ENCODE peak calls at places on chromosomes 7 and 10, in six cellular contexts. Z is astrocyte of the spinal cord, P is stomach, B is mucosa of descending colon, Y is tibial artery, M is heart right ventricle. E is an unnamed sample.

GRCh38 chr7:94080551-94080950 is 76.4 kb upstream of the BET1 start:
- DNase-seq in Z (no peak), M (no peak), P (no peak), B (no peak), Y (no peak), E (no peak)

GRCh38 chr10:133276435-133277201 is at the start of gene ADAM8:
- DNase-seq in M (no peak), Y (no peak), B (peak), P (peak), Z (no peak), E (no peak)

GRCh38 chr10:101766753-101767599 is 8.9 kb downstream of the FGF8 start:
- DNase-seq in M (no peak), B (no peak), P (no peak), Y (no peak), Z (no peak), E (no peak)

GRCh38 chr7:129788993-129789392 is 163.8 kb downstream of the UBE2H start:
- DNase-seq in P (no peak), Y (no peak), M (no peak), B (no peak), Z (no peak), E (no peak)

GRCh38 chr7:13742719-13743640 is 246.5 kb downstream of the ETV1 start:
- DNase-seq in B (no peak), M (peak), Z (peak), Y (no peak), P (peak), E (peak)

GRCh38 chr10:27482984-27483956 is 20.8 kb upstream of the RAB18 start:
- DNase-seq in P (no peak), B (no peak), Y (no peak), Z (peak), M (no peak), E (peak)

GRCh38 chr10:61757525-61758397 is 95.0 kb downstream of the CABCOCO1 start:
- DNase-seq in Y (peak), B (no peak), M (no peak), P (no peak), Z (peak), E (peak)

GRCh38 chr10:26436848-26437247 is 1.3 kb upstream of the APBB1IP start:
- DNase-seq in Z (no peak), B (no peak), M (no peak), P (no peak), Y (no peak), E (no peak)

GRCh38 chr7:84110400-84110799 is 84.2 kb downstream of the SEMA3A start:
- DNase-seq in Z (no peak), M (no peak), Y (no peak), B (no peak), P (no peak), E (no peak)

GRCh38 chr10:117546020-117546629 is 3.6 kb downstream of the EMX2 start:
- DNase-seq in P (no peak), B (no peak), M (no peak), Y (no peak), Z (no peak), E (no peak)

GRCh38 chr7:1040790-1041189 is 3.6 kb upstream of the GPR146 start:
- DNase-seq in P (no peak), Y (no peak), M (no peak), Z (peak), B (peak), E (peak)

GRCh38 chr7:90262438-90262837 is 17.5 kb downstream of the CFAP69 start:
- DNase-seq in P (no peak), B (no peak), Y (no peak), Z (peak), M (no peak), E (peak)

GRCh38 chr10:3995302-3996210 is 210.5 kb upstream of the KLF6 start:
- DNase-seq in Y (no peak), M (no peak), Z (peak), B (no peak), P (no peak), E (peak)

GRCh38 chr7:100493476-100494264 is 9.9 kb downstream of the NYAP1 start:
- DNase-seq in P (peak), Z (peak), Y (no peak), B (peak), M (no peak), E (no peak)

GRCh38 chr7:100472854-100473499 is 6.0 kb downstream of the TSC22D4 start:
- DNase-seq in P (no peak), M (peak), B (no peak), Y (peak), Z (no peak), E (no peak)

GRCh38 chr10:31426425-31426824 is 107.4 kb downstream of the ZEB1 start:
- DNase-seq in M (peak), Z (peak), B (no peak), P (no peak), Y (no peak), E (peak)

GRCh38 chr10:26486304-26486703 is 48.2 kb downstream of the APBB1IP start:
- DNase-seq in B (no peak), Y (peak), M (peak), Z (peak), P (no peak), E (peak)

GRCh38 chr10:126667568-126667967 is 2.9 kb downstream of the C10orf90 start:
- DNase-seq in P (no peak), Z (no peak), Y (no peak), M (no peak), B (no peak), E (no peak)

GRCh38 chr7:36784991-36785940 is 61.0 kb upstream of the AOAH start:
- DNase-seq in M (peak), Z (no peak), B (peak), P (peak), Y (peak), E (no peak)

GRCh38 chr10:122279725-122280141 is 8.6 kb downstream of the BTBD16 start:
- DNase-seq in Z (peak), B (no peak), M (peak), P (peak), Y (no peak), E (peak)

GRCh38 chr10:21194510-21194993 is 297.4 kb upstream of the NEBL start:
- DNase-seq in B (no peak), M (no peak), Y (no peak), Z (peak), P (peak), E (no peak)

DNA sequence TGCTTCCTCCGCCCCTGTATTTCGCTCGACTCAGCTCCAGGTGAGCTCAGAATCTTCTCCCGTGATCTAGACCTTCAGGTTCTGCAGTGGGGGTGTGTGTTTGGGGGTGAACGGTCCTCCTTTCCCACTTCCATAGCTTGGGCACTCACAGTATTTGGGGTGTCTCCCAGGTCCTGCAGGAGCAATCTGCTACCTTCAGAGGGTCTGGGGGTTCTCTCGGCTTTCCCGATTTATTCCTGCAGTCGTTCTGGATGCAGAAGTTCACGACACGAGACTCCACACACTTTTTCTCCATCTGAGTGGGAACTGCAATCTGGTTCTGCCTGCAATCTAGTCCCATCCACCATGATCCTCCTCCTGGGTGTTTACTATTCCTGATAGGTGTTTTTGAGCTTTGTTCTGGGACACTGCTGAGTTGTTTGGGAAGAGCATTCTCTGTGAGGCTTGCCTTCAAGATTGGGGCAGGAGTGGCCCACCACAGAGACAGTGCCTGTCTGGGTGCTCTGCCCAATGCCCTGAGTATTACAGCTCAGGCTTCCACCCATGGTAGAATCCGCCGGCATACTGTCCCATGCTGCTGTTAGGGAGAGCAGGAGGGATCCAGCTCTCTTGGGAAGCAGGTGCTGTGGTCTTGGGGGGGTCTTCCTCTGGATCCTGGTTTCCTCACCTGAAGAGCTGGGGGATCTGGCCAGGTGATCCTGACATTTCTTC is 29.8 kb downstream of the JAKMIP3 start:
- DNase-seq in P (peak), M (no peak), Z (no peak), Y (no peak), B (no peak), E (no peak)
- TF ChIP-seq CTCF in P (no peak), M (no peak), Z (no peak), Y (no peak), B (no peak), E (no peak)

GRCh38 chr7:136883046-136883445 is 14.6 kb downstream of the CHRM2 start:
- DNase-seq in P (no peak), Z (peak), M (no peak), B (no peak), Y (no peak), E (no peak)
- TF ChIP-seq CTCF in P (no peak), Z (peak), M (no peak), B (no peak), Y (no peak), E (no peak)

GRCh38 chr7:95246935-95247370 is 77.4 kb downstream of the PON1 start:
- DNase-seq in B (no peak), Y (peak), M (peak), Z (peak), P (peak), E (peak)
- TF ChIP-seq CTCF in B (peak), Y (peak), M (peak), Z (peak), P (peak), E (peak)

DNA sequence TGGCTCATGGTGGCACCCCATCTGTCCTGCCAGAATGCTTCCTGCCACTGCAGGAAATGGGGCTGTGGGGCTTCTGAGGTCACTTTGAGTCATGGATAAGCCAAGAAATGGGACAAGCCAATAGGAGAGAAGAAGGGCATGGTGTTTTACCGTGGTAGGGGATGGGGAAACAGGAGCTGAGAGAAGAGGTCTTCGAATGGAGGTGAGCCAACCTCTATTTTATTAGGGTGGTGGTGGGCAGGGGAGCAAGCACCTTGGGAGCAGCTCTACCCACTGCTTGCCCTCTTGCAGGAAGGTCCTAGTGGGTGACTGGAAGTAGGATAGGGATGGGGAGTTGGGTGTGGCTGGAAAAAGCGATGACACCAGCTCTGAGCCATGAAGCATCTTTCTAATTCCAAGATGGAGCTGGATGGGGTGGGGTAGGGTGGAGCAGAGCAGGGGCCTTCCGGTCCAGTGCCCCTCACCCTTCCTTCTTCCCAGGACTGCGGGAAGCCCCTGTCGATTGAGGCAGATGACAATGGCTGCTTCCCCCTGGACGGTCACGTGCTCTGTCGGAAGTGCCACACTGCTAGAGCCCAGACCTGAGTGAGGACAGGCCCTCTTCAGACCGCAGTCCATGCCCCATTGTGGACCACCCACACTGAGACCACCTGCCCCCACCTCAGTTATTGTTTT is 9.1 kb downstream of the ZYX start:
- DNase-seq in B (no peak), P (no peak), Y (no peak), M (no peak), Z (no peak), E (no peak)
- TF ChIP-seq CTCF in B (no peak), P (no peak), Y (no peak), M (no peak), Z (no peak), E (no peak)

GRCh38 chr10:60032723-60033122 is 126.4 kb upstream of the CCDC6 start:
- DNase-seq in Z (peak), M (peak), B (no peak), P (peak), Y (peak), E (peak)
- TF ChIP-seq CTCF in Z (peak), M (peak), B (no peak), P (peak), Y (peak), E (peak)